ENCODE peak calls at places on chromosomes 5 and 9, in four cellular contexts. U is activated B cell treated with CpG ODN at 0.5 μM for 24 hours, Q is M059J, P is mesendoderm. B is an unnamed sample.

GRCh38 chr9:128339761-128340690 is at the start of gene SLC27A4:
- DNase-seq in Q (peak), P (peak), U (peak), B (peak)

GRCh38 chr5:51380603-51381207 is 2.5 kb upstream of the ISL1 start:
- DNase-seq in Q (peak), P (peak), U (no peak), B (peak)

GRCh38 chr5:56763711-56764466 is 51.5 kb upstream of the MAP3K1 start:
- DNase-seq in P (peak), Q (peak), U (peak), B (no peak)

GRCh38 chr9:113461285-113461684 is 2.2 kb upstream of the RGS3 start:
- DNase-seq in U (no peak), P (no peak), Q (no peak), B (no peak)

GRCh38 chr5:151477106-151477505 is 29.7 kb downstream of the SLC36A1 start:
- DNase-seq in Q (no peak), P (no peak), U (no peak), B (no peak)

GRCh38 chr5:19837536-19838179 is 150.3 kb downstream of the CDH18 start:
- DNase-seq in U (no peak), Q (peak), P (no peak), B (no peak)

GRCh38 chr9:136821333-136822031 is 13.7 kb downstream of the RABL6 start:
- DNase-seq in P (peak), U (no peak), Q (no peak), B (no peak)

GRCh38 chr9:74804018-74804385 is 83.7 kb downstream of the TRPM6 start:
- DNase-seq in U (no peak), Q (peak), P (no peak), B (no peak)

GRCh38 chr5:93192107-93192506 is 388.9 kb downstream of the NR2F1-AS1 start:
- DNase-seq in U (no peak), Q (peak), P (no peak), B (no peak)